ENCODE peak calls at places on chromosomes 12 and 14, in seven cellular contexts. E, U, K, F, W, R and B are unnamed samples.

GRCh38 chr12:388547-389137 is 478 bp downstream of the KDM5A start:
- DNase-seq in E (peak), U (peak), K (no peak), F (no peak), W (no peak), R (peak), B (peak)

GRCh38 chr12:132523576-132524331 is 33.8 kb downstream of the FBRSL1 start:
- DNase-seq in E (peak), U (peak), K (peak), F (peak), W (peak), R (no peak), B (peak)

GRCh38 chr12:6820171-6820570 is 1.4 kb upstream of the GPR162 start:
- DNase-seq in E (no peak), U (no peak), K (no peak), F (no peak), W (no peak), R (no peak), B (no peak)

GRCh38 chr12:80692114-80692513 is 15.3 kb upstream of the MYF6 start:
- DNase-seq in E (no peak), U (no peak), K (no peak), F (no peak), W (no peak), R (no peak), B (no peak)

GRCh38 chr12:6914246-6914947 is at the start of gene ENO2:
- DNase-seq in E (peak), U (peak), K (peak), F (no peak), W (peak), R (peak), B (peak)

GRCh38 chr12:14283489-14284144 is 81.9 kb upstream of the ATF7IP start:
- DNase-seq in E (no peak), U (no peak), K (no peak), F (no peak), W (no peak), R (no peak), B (no peak)

GRCh38 chr12:56221233-56221756 is 427 bp downstream of the RNF41 start:
- DNase-seq in E (peak), U (peak), K (peak), F (peak), W (no peak), R (no peak), B (peak)

GRCh38 chr12:6871052-6871957 is 1.8 kb downstream of the SPSB2 start:
- DNase-seq in E (no peak), U (no peak), K (no peak), F (no peak), W (peak), R (peak), B (no peak)

GRCh38 chr12:72289633-72290032 is 17.5 kb downstream of the TRHDE start:
- DNase-seq in E (no peak), U (no peak), K (no peak), F (no peak), W (no peak), R (no peak), B (no peak)

GRCh38 chr12:109291531-109292341 is 17.3 kb downstream of the FOXN4 start:
- DNase-seq in E (peak), U (peak), K (peak), F (peak), W (no peak), R (no peak), B (peak)

GRCh38 chr14:61260939-61261776 is 20.0 kb downstream of the TMEM30B start:
- DNase-seq in E (no peak), U (no peak), K (no peak), F (no peak), W (no peak), R (no peak), B (no peak)

GRCh38 chr12:56840922-56841321 is 77.8 kb downstream of the HSD17B6 start:
- DNase-seq in E (peak), U (no peak), K (no peak), F (no peak), W (no peak), R (no peak), B (no peak)

GRCh38 chr12:34289431-34290190 is 267.3 kb downstream of the ALG10 start:
- DNase-seq in E (no peak), U (no peak), K (no peak), F (no peak), W (peak), R (no peak), B (no peak)

GRCh38 chr14:24366664-24367505 is 1.1 kb upstream of the NFATC4 start:
- DNase-seq in E (peak), U (peak), K (peak), F (peak), W (peak), R (peak), B (peak)

DNA sequence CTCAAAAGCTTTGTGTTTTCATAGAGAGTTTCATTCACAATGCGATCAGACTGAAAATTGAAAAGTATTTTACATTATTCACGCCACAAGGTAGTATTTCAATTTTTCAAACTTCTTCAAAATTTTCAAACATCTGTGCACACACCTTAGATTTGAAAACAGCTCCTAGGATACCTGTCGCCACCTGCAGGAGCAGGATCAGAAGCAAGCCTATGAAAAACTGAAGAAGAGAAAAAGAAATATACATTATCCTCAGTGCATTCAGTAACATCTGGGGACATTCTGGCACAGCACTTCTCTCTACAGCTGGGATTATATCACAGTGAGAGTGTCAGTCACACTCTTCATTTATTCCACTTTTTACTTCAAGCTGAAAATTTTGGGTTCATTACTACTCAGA is 19.8 kb downstream of the TSPAN8 start:
- DNase-seq in E (no peak), U (no peak), K (no peak), F (no peak), W (no peak), R (no peak), B (no peak)
- TF ChIP-seq CTCF in E (no peak), U (no peak), K (no peak), F (no peak), W (no peak), R (peak), B (no peak)

GRCh38 chr14:53947452-53948180 is 9.0 kb downstream of the BMP4 start:
- DNase-seq in E (no peak), U (no peak), K (no peak), F (no peak), W (no peak), R (no peak), B (no peak)

GRCh38 chr14:53948181-53948884 is 8.3 kb downstream of the BMP4 start:
- DNase-seq in E (no peak), U (no peak), K (no peak), F (no peak), W (no peak), R (no peak), B (no peak)

GRCh38 chr14:53949201-53949600 is 7.4 kb downstream of the BMP4 start:
- DNase-seq in E (no peak), U (no peak), K (no peak), F (no peak), W (no peak), R (no peak), B (no peak)

GRCh38 chr14:53946071-53946403 is 10.6 kb downstream of the BMP4 start:
- DNase-seq in E (no peak), U (no peak), K (no peak), F (no peak), W (peak), R (no peak), B (no peak)

GRCh38 chr14:53946404-53947400 is 9.9 kb downstream of the BMP4 start:
- DNase-seq in E (peak), U (peak), K (no peak), F (no peak), W (peak), R (no peak), B (peak)
- TF ChIP-seq CTCF in E (no peak), U (no peak), K (no peak), F (no peak), W (no peak), R (no peak), B (no peak)

GRCh38 chr12:123363385-123363742 is 1.3 kb downstream of the SBNO1 start:
- DNase-seq in E (no peak), U (no peak), K (no peak), F (no peak), W (no peak), R (no peak), B (no peak)
- TF ChIP-seq CTCF in E (no peak), U (no peak), K (no peak), F (no peak), W (no peak), R (no peak), B (no peak)

DNA sequence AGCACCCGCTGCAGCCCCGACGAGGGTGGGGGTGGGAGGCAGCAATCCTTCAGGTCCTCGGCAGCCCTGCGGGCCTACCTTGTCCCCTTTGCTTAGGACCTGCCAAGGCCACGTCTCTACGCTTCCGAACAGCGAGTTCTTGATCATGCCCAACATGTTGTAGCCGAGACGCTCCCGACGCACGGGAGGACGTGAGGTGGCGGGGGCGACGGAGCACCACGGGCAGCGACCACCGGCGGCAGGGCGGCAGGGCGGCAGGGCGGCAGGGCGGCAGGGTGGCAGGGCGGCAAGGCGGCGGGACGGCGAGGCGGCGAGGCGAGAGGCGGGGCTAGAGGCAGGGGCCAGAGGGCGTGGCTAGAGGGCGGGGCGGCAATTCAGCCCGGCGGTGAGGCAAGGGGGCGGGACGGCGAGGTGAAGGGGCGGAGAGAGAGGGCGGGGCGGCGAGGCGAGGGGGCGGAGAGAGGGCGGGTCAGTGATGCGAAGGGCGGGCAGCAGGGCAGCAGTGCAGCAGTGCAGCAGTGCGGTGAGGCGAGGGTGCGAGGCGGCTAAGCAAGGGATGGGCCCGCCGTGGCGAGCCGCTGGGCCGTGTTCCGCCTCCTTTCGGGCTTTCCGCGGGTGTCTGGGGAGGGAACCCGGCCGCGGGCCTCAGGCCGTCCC is at the start of gene HEBP1:
- DNase-seq in E (peak), U (peak), K (peak), F (peak), W (peak), R (peak), B (peak)
- TF ChIP-seq CTCF in E (no peak), U (no peak), K (no peak), F (peak), W (no peak), R (no peak), B (no peak)

GRCh38 chr14:105421723-105422615 is 2.3 kb downstream of the MTA1 start:
- DNase-seq in E (no peak), U (no peak), K (no peak), F (no peak), W (peak), R (no peak), B (no peak)
- TF ChIP-seq CTCF in E (no peak), U (no peak), K (no peak), F (no peak), W (no peak), R (no peak), B (no peak)

GRCh38 chr12:110583137-110584059 is at the start of gene PPTC7:
- DNase-seq in E (peak), U (peak), K (peak), F (peak), W (peak), R (peak), B (peak)

GRCh38 chr12:110585231-110585799 is 2.2 kb upstream of the PPTC7 start:
- DNase-seq in E (no peak), U (no peak), K (peak), F (no peak), W (no peak), R (no peak), B (no peak)

GRCh38 chr12:110581951-110582285 is 1.2 kb downstream of the PPTC7 start:
- DNase-seq in E (no peak), U (no peak), K (no peak), F (no peak), W (no peak), R (no peak), B (no peak)

GRCh38 chr12:110579889-110580253 is 3.2 kb downstream of the PPTC7 start:
- DNase-seq in E (no peak), U (no peak), K (no peak), F (no peak), W (no peak), R (no peak), B (no peak)

DNA sequence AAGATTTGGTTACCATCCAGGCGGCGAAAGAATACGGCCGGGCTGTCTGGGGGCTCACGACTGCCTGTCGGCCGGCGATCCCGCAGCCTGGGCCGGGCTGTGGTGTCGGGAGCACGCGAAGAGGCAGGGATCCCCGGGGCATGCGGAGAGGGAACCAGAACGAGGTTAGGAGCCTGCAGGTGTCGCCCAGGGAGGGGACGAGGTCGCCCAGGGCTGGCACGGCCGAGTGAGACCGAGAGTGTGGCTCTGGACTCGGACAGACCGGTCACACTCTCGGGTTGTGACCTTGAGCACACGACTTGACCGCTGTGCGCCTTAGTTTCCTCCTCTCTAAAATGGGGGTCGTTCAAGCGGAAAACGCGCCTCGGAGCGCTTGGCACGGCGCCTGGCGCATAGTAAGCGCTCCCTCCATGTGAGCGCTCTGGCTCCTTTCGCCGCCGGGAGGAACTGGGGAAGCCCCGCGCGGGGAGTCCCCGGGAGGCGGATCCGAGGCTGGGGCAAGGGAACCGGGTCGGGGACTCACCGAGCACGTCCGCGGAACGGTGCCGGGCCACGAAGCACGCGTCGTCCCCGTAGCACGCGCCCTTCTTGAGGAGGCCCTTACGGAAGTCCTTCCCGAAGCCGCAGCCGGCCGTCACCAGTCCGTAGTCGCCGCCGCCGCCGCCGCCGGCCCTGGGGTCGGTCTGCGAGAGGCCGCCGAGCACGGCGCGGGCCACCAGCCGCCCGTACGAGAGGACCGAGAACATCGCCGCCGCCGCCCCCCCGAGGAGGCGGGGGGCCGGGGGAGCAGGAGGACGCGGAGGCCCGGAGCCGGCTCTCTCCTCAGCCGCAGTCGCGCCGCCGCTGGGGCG is 607 bp downstream of the PPTC7 start:
- DNase-seq in E (peak), U (peak), K (peak), F (peak), W (peak), R (peak), B (peak)
- TF ChIP-seq CTCF in E (no peak), U (no peak), K (no peak), F (no peak), W (no peak), R (no peak), B (no peak)

DNA sequence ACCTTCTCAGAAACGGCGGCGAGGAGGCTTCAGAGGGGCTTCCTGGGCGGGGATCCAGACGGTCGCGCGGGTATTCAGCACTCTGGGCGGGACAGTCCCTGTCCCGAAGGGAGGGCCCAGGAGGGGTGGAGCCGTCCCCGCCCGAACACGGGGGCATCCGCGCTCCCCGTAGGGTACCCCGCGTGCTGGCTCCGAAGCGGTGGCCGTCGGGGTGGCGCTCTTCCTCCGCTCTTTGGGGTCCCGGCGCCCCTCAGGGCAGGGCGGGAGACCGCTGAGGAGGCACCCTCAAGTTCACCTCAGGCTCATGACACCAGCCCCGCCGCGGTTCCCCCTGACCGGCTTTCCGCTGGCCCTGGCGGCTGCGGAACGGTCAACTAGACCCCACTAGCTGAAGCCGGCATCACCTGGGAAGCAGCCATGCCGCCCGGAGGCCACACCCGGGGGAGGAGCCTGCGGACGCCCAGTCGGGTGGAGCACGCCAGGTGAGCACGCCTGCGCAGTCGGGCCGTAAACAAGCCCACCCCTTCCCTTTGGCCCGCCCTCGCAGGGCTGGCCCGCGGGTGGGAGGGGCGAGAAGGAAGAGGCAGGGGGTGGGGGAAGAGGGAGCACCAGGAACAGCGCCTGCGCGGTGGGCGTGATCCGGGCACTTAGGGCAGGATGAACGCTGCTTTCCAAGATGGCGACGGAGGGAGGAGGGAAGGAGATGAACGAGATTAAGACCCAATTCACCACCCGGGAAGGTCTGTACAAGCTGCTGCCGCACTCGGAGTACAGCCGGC is at the start of gene WDR20:
- DNase-seq in E (peak), U (peak), K (peak), F (peak), W (peak), R (peak), B (peak)
- TF ChIP-seq CTCF in E (no peak), U (no peak), K (no peak), F (no peak), W (no peak), R (no peak), B (no peak)

DNA sequence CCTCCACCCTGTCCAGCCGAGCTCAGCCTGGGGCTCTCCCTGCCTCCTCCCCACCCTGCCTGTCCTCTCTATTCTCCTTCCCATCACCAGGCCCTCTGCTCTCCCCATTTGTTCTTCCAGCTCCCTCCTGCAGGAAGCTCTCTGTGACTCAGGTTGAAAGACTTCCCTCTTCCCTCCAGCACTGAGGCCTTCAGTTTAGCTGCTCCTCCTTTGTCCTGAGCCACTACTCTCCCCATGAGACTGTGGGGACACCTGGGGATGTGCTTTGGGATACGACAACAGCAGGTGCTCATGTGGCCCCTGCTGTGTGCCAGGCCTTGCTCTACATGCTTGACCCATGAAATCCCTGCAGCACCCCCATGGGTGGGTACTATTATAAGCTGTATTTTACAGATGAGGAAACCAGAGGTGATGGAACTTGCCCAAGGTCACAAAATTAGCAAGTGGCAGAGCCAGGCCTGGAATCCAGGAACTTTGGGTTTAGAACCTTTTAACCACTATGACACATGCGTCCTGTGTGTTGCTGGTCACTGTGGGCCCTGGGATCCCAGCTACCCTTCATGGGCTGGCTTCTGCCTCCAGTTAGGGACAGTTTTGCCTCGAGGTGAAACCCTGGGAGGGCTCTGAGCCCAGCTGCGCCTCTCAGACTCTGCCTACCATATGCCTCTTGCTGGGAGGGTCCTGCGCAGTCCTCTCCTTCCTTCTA is 5.5 kb downstream of the KRT80 start:
- DNase-seq in E (no peak), U (no peak), K (no peak), F (no peak), W (no peak), R (no peak), B (no peak)
- TF ChIP-seq CTCF in E (no peak), U (no peak), K (no peak), F (no peak), W (no peak), R (no peak), B (no peak)

GRCh38 chr12:96399919-96400630 is at the start of gene CDK17:
- DNase-seq in E (peak), U (peak), K (peak), F (peak), W (peak), R (peak), B (peak)
- TF ChIP-seq CTCF in E (no peak), U (no peak), K (peak), F (peak), W (peak), R (peak), B (no peak)